ENCODE peak calls at places on chromosomes 6 and 20, in ten cellular contexts. T is K562, M is body of pancreas, Y is adrenal gland, G is stomach, Z is tibial nerve, B is GM12878, R is endothelial cell of umbilical vein, D is H54, J is sigmoid colon. Q is an unnamed sample.
A peak's percentile ranks its signal among the peaks of the same experiment; 100 is the strongest.

GRCh38 chr6:139250296-139251274 is 41.2 kb downstream of the TXLNB start:
- DNase-seq in J (no peak), D (peak; percentile 44), M (peak; percentile 41), T (peak; percentile 61), B (no peak), G (peak; percentile 54), Z (no peak), Y (peak; percentile 40), R (peak; percentile 60), Q (peak; percentile 67)

GRCh38 chr6:41768545-41769308 is 11.0 kb downstream of the FRS3 start:
- DNase-seq in R (no peak), T (peak; percentile 83), G (peak; percentile 73), J (no peak), Z (no peak), D (no peak), Y (no peak), M (no peak), B (no peak), Q (no peak)

GRCh38 chr6:76230711-76231110 is 158.2 kb upstream of the IMPG1 start:
- DNase-seq in G (no peak), T (no peak), J (no peak), Y (no peak), D (no peak), B (no peak), Z (no peak), R (no peak), M (peak; percentile 16), Q (no peak)

GRCh38 chr20:20102163-20102562 is 49.8 kb downstream of the CFAP61 start:
- DNase-seq in G (no peak), B (no peak), D (no peak), Y (no peak), R (no peak), Z (no peak), T (no peak), J (no peak), M (no peak), Q (no peak)

GRCh38 chr6:40524797-40525584 is 62.2 kb downstream of the LRFN2 start:
- DNase-seq in M (no peak), G (no peak), Y (no peak), B (no peak), D (no peak), T (no peak), R (no peak), J (no peak), Z (no peak), Q (no peak)

GRCh38 chr6:112939543-112939942 is 592.4 kb downstream of the RFPL4B start:
- DNase-seq in R (peak; percentile 86), Z (no peak), J (no peak), M (no peak), T (no peak), D (no peak), Y (peak; percentile 35), G (no peak), B (no peak), Q (no peak)

GRCh38 chr20:62761058-62761758 is 35.1 kb upstream of the MRGBP start:
- DNase-seq in G (no peak), R (no peak), J (peak; percentile 80), Y (no peak), B (no peak), T (no peak), M (no peak), D (no peak), Z (no peak), Q (no peak)

GRCh38 chr6:75094614-75095321 is 111.1 kb downstream of the COL12A1 start:
- DNase-seq in D (no peak), M (no peak), G (no peak), Z (no peak), B (no peak), R (no peak), T (no peak), J (no peak), Y (no peak), Q (no peak)

GRCh38 chr6:73606428-73606827 is 47.4 kb downstream of the SLC17A5 start:
- DNase-seq in Z (no peak), R (no peak), Y (no peak), B (no peak), T (no peak), M (no peak), G (no peak), D (no peak), J (no peak), Q (no peak)

GRCh38 chr6:56963043-56963442 is 8.1 kb downstream of the BEND6 start:
- DNase-seq in T (no peak), G (no peak), J (no peak), R (no peak), Z (no peak), D (no peak), B (no peak), M (no peak), Y (no peak), Q (no peak)

GRCh38 chr6:122289721-122290501 is 109.5 kb upstream of the HSF2 start:
- DNase-seq in M (no peak), R (peak; percentile 1), D (no peak), Y (no peak), T (peak; percentile 10), Z (no peak), J (no peak), G (no peak), B (no peak), Q (no peak)

GRCh38 chr6:143339223-143339622 is 111.3 kb downstream of the ADAT2 start:
- DNase-seq in G (no peak), M (no peak), B (no peak), J (no peak), Z (no peak), T (no peak), D (no peak), R (no peak), Y (no peak), Q (no peak)

GRCh38 chr6:100426689-100427338 is 37.9 kb downstream of the SIM1 start:
- DNase-seq in T (no peak), J (no peak), M (no peak), G (no peak), Z (no peak), R (no peak), B (no peak), D (no peak), Y (no peak), Q (no peak)

GRCh38 chr20:23049933-23050838 is 714 bp upstream of the THBD start:
- DNase-seq in Z (no peak), G (peak; percentile 71), M (peak; percentile 15), D (peak; percentile 42), J (peak; percentile 72), T (no peak), Y (peak; percentile 35), B (no peak), R (no peak), Q (peak; percentile 68)
- TF ChIP-seq POLR2A in Z (no peak), G (no peak), M (no peak), D (no peak), J (no peak), T (no peak), Y (no peak), B (no peak), R (no peak), Q (no peak)

GRCh38 chr6:136582702-136583471 is 32.7 kb upstream of the MAP7 start:
- DNase-seq in J (no peak), Z (no peak), R (peak; percentile 77), M (no peak), Y (no peak), G (no peak), T (no peak), D (peak; percentile 1), B (no peak), Q (no peak)

GRCh38 chr6:136587527-136587926 is 37.3 kb upstream of the MAP7 start:
- DNase-seq in R (no peak), G (no peak), B (no peak), M (no peak), Y (no peak), Z (no peak), J (no peak), D (no peak), T (no peak), Q (no peak)

GRCh38 chr6:136591617-136592016 is 41.4 kb upstream of the MAP7 start:
- DNase-seq in J (no peak), M (no peak), D (no peak), B (no peak), G (no peak), Y (no peak), Z (no peak), T (no peak), R (no peak), Q (no peak)

DNA sequence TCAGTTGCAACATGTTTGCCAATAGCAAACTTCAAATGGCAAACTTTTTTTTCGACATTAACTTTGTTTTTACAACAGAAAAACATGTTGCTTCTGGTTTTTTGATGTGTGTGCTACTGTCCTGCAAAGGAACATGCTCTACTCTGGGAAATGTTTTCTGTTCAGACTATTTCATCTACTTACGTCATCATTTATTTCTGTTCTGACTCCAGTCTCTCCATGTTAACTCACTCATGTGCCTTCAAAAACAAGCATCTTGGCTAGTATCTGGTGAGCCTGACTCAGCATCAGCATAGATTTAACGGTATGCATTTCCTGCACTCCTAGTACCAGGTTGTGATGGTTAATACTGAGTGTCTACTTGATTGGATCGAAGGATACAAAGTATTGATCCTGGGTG is 36.1 kb upstream of the MAP7 start:
- DNase-seq in G (no peak), R (no peak), T (no peak), B (no peak), Y (no peak), J (no peak), Z (no peak), D (no peak), M (no peak), Q (no peak)
- TF ChIP-seq POLR2A in G (no peak), R (no peak), T (no peak), B (no peak), Y (no peak), J (no peak), Z (no peak), D (no peak), M (no peak), Q (no peak)

GRCh38 chr6:31379850-31380249 is 22.9 kb upstream of the HLA-B start:
- DNase-seq in D (no peak), Z (no peak), M (no peak), Y (no peak), B (no peak), T (no peak), R (no peak), G (no peak), J (no peak), Q (no peak)
- TF ChIP-seq POLR2A in D (no peak), Z (no peak), M (no peak), Y (no peak), B (no peak), T (no peak), R (no peak), G (no peak), J (no peak), Q (no peak)

DNA sequence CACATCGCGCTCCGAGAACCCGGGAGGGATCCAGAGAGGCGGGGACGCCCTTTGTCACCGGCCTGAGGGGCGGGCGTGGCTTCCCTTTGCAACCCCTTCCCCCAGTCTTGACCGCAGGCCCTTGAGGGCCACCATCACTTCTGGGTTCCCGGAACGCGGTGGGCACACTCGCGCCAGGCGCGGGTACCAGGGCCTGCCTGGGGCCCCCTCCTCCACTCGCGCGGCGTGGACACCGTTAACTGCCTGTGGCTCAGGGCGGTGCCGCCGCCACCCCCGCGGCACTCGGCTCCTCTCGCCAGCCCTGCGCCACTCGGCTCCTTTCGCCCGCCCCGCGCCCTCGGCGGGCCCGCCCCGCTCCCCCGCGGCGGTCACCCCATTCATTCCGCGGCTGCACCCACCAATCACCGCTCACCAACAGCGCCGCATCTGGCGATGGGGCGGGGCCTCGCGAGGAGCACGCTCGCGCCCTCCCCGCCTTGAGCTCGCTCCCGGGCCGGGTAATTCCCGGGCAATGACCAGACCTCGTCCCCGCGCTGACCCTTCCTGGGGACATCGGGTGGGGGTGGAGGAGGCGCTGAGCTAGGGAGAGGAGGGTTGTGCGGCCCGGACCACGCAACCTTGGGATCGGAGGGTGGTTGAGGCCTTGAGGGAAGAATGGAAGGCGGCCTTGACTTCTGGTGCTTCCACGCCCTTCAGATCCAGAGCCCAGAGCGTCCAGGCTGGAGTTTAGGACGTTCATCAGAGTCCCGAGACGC is 10.5 kb upstream of the ELOVL5 start:
- DNase-seq in Y (peak; percentile 97), D (peak; percentile 95), J (peak; percentile 97), B (peak; percentile 78), G (peak; percentile 86), M (peak; percentile 94), T (peak; percentile 98), R (peak; percentile 97), Z (peak; percentile 94), Q (peak; percentile 97)
- TF ChIP-seq POLR2A in Y (peak; percentile 90), D (peak; percentile 92), J (peak; percentile 28), B (peak; percentile 94), G (no peak), M (peak; percentile 65), T (peak; percentile 82), R (peak; percentile 46), Z (peak; percentile 49), Q (peak; percentile 84)

Q was measured in heart left ventricle.